ENCODE peak calls at places on chromosomes 12 and 14, in ten cellular contexts. Q, D, C, S, E, N, O, B, F and J are unnamed samples.

GRCh38 chr12:48980953-48981756 is 3.0 kb downstream of the WNT1 start:
- DNase-seq in B (no peak), D (no peak), O (no peak), S (no peak), Q (no peak), F (no peak), N (no peak), E (no peak), C (no peak), J (no peak)

GRCh38 chr12:20142956-20143355 is 225.4 kb upstream of the PDE3A start:
- DNase-seq in Q (no peak), S (peak), D (no peak), E (no peak), F (no peak), N (no peak), B (no peak), O (peak), C (peak), J (no peak)

GRCh38 chr12:2354151-2354991 is 301.6 kb downstream of the CACNA1C start:
- DNase-seq in E (no peak), Q (no peak), N (no peak), B (no peak), O (no peak), C (no peak), D (no peak), S (no peak), F (no peak), J (no peak)

GRCh38 chr12:100484891-100485511 is 11.3 kb downstream of the NR1H4 start:
- DNase-seq in D (no peak), O (no peak), E (no peak), C (no peak), F (no peak), N (no peak), Q (no peak), S (no peak), B (no peak), J (no peak)

GRCh38 chr12:6195665-6196535 is 4.3 kb upstream of the CD9 start:
- DNase-seq in B (peak), Q (peak), E (peak), N (peak), F (peak), D (peak), O (peak), C (peak), S (peak), J (peak)

GRCh38 chr14:68243441-68244010 is 423.9 kb downstream of the RAD51B start:
- DNase-seq in C (no peak), S (no peak), Q (no peak), B (no peak), E (no peak), D (no peak), F (no peak), O (no peak), N (no peak), J (no peak)

GRCh38 chr14:85308531-85309300 is 221.2 kb upstream of the FLRT2 start:
- DNase-seq in Q (no peak), N (no peak), E (no peak), F (no peak), D (no peak), B (no peak), S (peak), O (no peak), C (peak), J (no peak)

GRCh38 chr14:68507544-68508081 is 285.3 kb downstream of the ZFP36L1 start:
- DNase-seq in S (no peak), Q (no peak), E (no peak), O (no peak), D (no peak), N (no peak), F (no peak), B (no peak), C (no peak), J (no peak)

GRCh38 chr12:45938566-45938965 is 51.8 kb downstream of the SCAF11 start:
- DNase-seq in B (no peak), E (no peak), F (no peak), C (no peak), S (no peak), O (no peak), N (no peak), D (no peak), Q (no peak), J (no peak)

GRCh38 chr12:109131522-109132050 is 15.2 kb downstream of the ACACB start:
- DNase-seq in E (no peak), C (no peak), B (no peak), F (no peak), Q (no peak), S (no peak), N (no peak), D (no peak), O (no peak), J (no peak)

GRCh38 chr12:52715416-52715815 is 12.1 kb upstream of the KRT77 start:
- DNase-seq in C (no peak), N (no peak), D (peak), Q (no peak), B (no peak), F (peak), E (no peak), O (no peak), S (no peak), J (no peak)

GRCh38 chr12:12903642-12904609 is 12.6 kb downstream of the GPRC5A start:
- DNase-seq in C (no peak), B (no peak), F (no peak), E (no peak), S (no peak), N (no peak), D (no peak), Q (no peak), O (no peak), J (no peak)

GRCh38 chr12:3746758-3747157 is 6.2 kb downstream of the CRACR2A start:
- DNase-seq in O (no peak), N (no peak), D (no peak), Q (no peak), C (no peak), E (no peak), F (no peak), S (no peak), B (no peak), J (no peak)

GRCh38 chr14:90003526-90004312 is 48.0 kb downstream of the TDP1 start:
- DNase-seq in E (no peak), B (no peak), O (no peak), S (no peak), D (no peak), N (no peak), C (no peak), F (no peak), Q (no peak), J (no peak)

GRCh38 chr14:79356040-79356439 is 855.3 kb downstream of the DIO2 start:
- DNase-seq in D (no peak), C (no peak), F (no peak), Q (no peak), N (no peak), S (no peak), O (no peak), E (no peak), B (no peak), J (peak)

GRCh38 chr12:52630104-52630500 is 11.7 kb upstream of the KRT73 start:
- DNase-seq in F (no peak), S (no peak), E (no peak), C (no peak), N (no peak), Q (no peak), B (no peak), D (no peak), O (no peak), J (no peak)

GRCh38 chr14:99122521-99123125 is 149.4 kb downstream of the BCL11B start:
- DNase-seq in B (no peak), D (no peak), F (peak), C (no peak), S (no peak), Q (no peak), O (peak), E (no peak), N (no peak), J (no peak)

GRCh38 chr14:23186913-23187654 is 3.6 kb upstream of the SLC7A8 start:
- DNase-seq in O (peak), Q (no peak), E (peak), B (peak), S (peak), C (peak), D (peak), F (peak), N (peak), J (peak)

GRCh38 chr14:67199016-67199415 is 9.8 kb downstream of the GARIN2 start:
- DNase-seq in Q (no peak), D (no peak), C (no peak), F (no peak), S (no peak), B (peak), O (no peak), N (no peak), E (no peak), J (no peak)

GRCh38 chr12:118360785-118361404 is 11.8 kb downstream of the TAOK3 start:
- DNase-seq in C (peak), E (no peak), D (no peak), Q (no peak), B (peak), O (no peak), S (peak), N (no peak), F (no peak), J (peak)

GRCh38 chr12:76645934-76646333 is 86.4 kb upstream of the OSBPL8 start:
- DNase-seq in O (no peak), E (no peak), B (no peak), C (no peak), S (no peak), N (no peak), Q (no peak), F (no peak), D (no peak), J (no peak)

GRCh38 chr12:16331998-16332397 is 15.4 kb upstream of the MGST1 start:
- DNase-seq in E (no peak), C (no peak), D (no peak), S (no peak), N (no peak), F (no peak), O (no peak), Q (no peak), B (no peak), J (no peak)